ENCODE peak calls at places on chromosomes 16 and 17, in seven cellular contexts. O is glutamatergic neuron, W is endothelial cell, S is left ventricle myocardium inferior, K is fibroblast of lung, A is mammary epithelial cell, X is AG10803. Z is an unnamed sample.

GRCh38 chr17:57408064-57408811 is 151.9 kb downstream of the MSI2 start:
- DNase-seq in O (no peak), W (no peak), S (no peak), K (peak; percentile 42), A (no peak), X (no peak), Z (no peak)

GRCh38 chr17:12789075-12789975 is at the start of gene ARHGAP44:
- DNase-seq in O (peak; percentile 88), W (peak; percentile 78), S (peak; percentile 73), K (peak; percentile 65), A (peak; percentile 28), X (peak; percentile 53), Z (peak; percentile 45)

GRCh38 chr16:70772493-70772892 is 28.5 kb downstream of the VAC14 start:
- DNase-seq in O (no peak), W (no peak), S (no peak), K (peak; percentile 50), A (peak; percentile 19), X (peak; percentile 31), Z (no peak)

GRCh38 chr16:70682239-70683145 is 3.4 kb downstream of the MTSS2 start:
- DNase-seq in O (peak; percentile 24), W (no peak), S (peak; percentile 14), K (no peak), A (no peak), X (no peak), Z (no peak)

GRCh38 chr17:2068101-2068518 is 13.2 kb downstream of the HIC1 start:
- DNase-seq in O (no peak), W (no peak), S (no peak), K (peak; percentile 98), A (no peak), X (peak; percentile 96), Z (no peak)

GRCh38 chr17:35079547-35079946 is 16.0 kb upstream of the RFFL start:
- DNase-seq in O (no peak), W (no peak), S (no peak), K (no peak), A (peak; percentile 77), X (no peak), Z (no peak)

GRCh38 chr17:8991514-8992285 is 26.2 kb upstream of the PIK3R5 start:
- DNase-seq in O (peak; percentile 77), W (peak; percentile 76), S (peak; percentile 29), K (peak; percentile 49), A (peak; percentile 47), X (peak; percentile 70), Z (no peak)

GRCh38 chr16:85170066-85171003 is 58.1 kb upstream of the CIBAR2 start:
- DNase-seq in O (no peak), W (no peak), S (no peak), K (no peak), A (no peak), X (no peak), Z (no peak)

GRCh38 chr17:52227926-52228325 is 69.4 kb upstream of the CA10 start:
- DNase-seq in O (no peak), W (no peak), S (no peak), K (no peak), A (no peak), X (no peak), Z (no peak)

GRCh38 chr16:89705006-89705405 is 3.5 kb upstream of the SPATA2L start:
- DNase-seq in O (no peak), W (no peak), S (no peak), K (no peak), A (no peak), X (no peak), Z (no peak)

GRCh38 chr16:89706446-89707260 is 5.1 kb upstream of the SPATA2L start:
- DNase-seq in O (no peak), W (no peak), S (no peak), K (no peak), A (no peak), X (no peak), Z (no peak)

GRCh38 chr16:89707695-89708094 is 6.2 kb upstream of the SPATA2L start:
- DNase-seq in O (no peak), W (no peak), S (no peak), K (no peak), A (no peak), X (no peak), Z (no peak)

GRCh38 chr16:89701425-89702406 is at the start of gene SPATA2L:
- DNase-seq in O (peak; percentile 92), W (peak; percentile 91), S (peak; percentile 87), K (peak; percentile 72), A (peak; percentile 95), X (peak; percentile 61), Z (peak; percentile 77)

DNA sequence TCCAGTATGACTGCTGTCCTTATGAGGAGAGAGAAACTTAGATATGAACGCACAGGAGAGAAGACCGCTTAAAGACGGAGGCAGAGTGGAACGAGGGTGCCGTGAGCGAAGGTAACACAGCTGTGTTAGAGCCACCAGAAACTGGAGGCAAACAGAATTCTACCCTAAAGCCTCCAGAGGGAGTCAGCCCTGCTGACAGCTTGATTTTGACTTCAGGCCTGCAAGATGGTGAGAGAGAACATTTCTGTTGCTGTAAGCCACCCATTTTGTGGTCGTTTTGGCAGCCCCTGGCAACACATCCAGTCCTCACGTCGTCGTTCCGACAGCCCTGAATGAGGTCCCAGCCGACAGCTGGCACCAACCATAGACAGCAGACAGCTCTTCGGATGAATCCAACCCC is 2.8 kb upstream of the SPATA2L start:
- DNase-seq in O (no peak), W (no peak), S (no peak), K (no peak), A (no peak), X (no peak), Z (no peak)
- TF ChIP-seq CTCF in O (no peak), W (no peak), S (no peak), K (no peak), A (no peak), X (peak; percentile 4), Z (no peak)

DNA sequence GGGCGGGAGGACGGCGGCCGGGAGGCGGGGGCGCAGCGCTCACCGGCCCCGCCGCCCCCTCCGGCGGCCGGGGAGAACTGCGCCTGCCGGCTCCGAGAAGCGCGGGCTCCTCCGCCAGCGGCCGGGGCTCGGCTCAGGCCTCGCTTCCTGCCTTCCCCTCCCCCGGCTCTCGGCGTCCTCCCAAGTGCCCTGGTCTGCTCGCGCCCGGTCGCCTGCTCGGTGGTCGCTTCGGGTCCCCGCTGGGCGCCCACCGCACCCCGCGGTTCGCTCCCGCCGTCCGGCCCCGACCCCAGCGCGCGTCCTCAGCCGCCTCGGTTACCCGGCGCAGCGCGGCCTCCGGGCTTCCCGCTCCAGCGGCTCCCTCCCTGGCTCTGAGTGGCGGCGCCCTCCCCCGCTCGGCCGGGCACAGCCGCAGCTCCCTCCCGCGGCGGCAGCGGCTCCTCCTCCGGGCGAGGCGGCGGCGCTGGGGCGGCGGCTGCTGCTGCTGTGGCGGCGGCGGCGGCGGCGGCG is 294 bp downstream of the UBTF start:
- DNase-seq in O (peak; percentile 77), W (peak; percentile 79), S (peak; percentile 72), K (peak; percentile 58), A (peak; percentile 70), X (peak; percentile 66), Z (no peak)
- TF ChIP-seq CTCF in O (peak; percentile 53), W (peak; percentile 49), S (peak; percentile 59), K (peak; percentile 33), A (no peak), X (peak; percentile 12), Z (peak; percentile 18)

GRCh38 chr17:50479522-50480141 is 972 bp downstream of the RSAD1 start:
- DNase-seq in O (peak; percentile 83), W (peak; percentile 77), S (peak; percentile 70), K (peak; percentile 70), A (peak; percentile 48), X (peak; percentile 79), Z (peak; percentile 43)
- TF ChIP-seq CTCF in O (peak; percentile 11), W (peak; percentile 42), S (peak; percentile 55), K (peak; percentile 40), A (peak; percentile 41), X (peak; percentile 65), Z (peak; percentile 55)

GRCh38 chr16:64469906-64470702 is 651.8 kb downstream of the CDH11 start:
- DNase-seq in O (no peak), W (no peak), S (peak; percentile 28), K (no peak), A (no peak), X (no peak), Z (no peak)
- TF ChIP-seq CTCF in O (no peak), W (no peak), S (peak; percentile 43), K (peak; percentile 24), A (no peak), X (peak; percentile 34), Z (no peak)

DNA sequence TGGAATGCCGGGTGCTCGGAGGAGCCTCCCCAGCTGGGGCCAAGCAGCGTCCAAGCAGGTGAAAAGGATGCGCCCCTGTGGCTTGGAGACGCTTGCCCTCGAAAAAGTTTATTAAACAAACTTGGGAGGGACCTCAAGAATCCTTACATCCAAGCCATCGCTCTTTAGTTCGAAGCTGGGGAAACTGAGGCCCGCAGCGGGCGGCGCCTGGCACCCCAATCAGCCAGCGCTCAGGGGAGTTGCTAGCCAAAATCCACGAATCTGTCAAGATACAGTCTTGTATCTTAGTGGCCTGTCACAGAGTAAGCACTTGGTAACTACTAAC is 553 bp upstream of the B9D1 start:
- DNase-seq in O (no peak), W (no peak), S (no peak), K (no peak), A (no peak), X (no peak), Z (no peak)
- TF ChIP-seq CTCF in O (peak; percentile 56), W (peak; percentile 50), S (peak; percentile 6), K (no peak), A (no peak), X (no peak), Z (no peak)

DNA sequence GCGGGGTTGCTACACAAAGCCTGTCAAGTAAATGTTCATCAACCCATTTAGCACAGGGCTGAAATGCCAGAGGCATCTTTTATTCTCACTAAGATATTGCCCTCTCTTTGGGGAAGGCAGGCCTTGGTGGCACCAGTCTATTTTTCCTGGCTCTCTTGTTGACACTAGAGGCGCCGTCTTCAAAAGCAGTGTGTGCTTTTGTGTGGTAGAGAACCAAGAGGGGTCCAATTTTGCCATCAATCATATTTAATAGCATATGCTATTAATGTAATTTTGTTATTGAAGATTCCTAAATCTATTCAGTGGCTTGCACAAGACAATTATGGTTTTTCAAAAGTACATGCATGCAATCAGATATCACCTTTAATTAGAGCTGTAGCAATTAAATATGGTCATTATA is 514.5 kb upstream of the SALL1 start:
- DNase-seq in O (no peak), W (no peak), S (no peak), K (no peak), A (no peak), X (no peak), Z (no peak)
- TF ChIP-seq CTCF in O (no peak), W (no peak), S (no peak), K (no peak), A (no peak), X (no peak), Z (no peak)

Z was measured in D721Med.